ENCODE peak calls at places on chromosomes 4 and X, in four cellular contexts. One of them, this sample, is unnamed.

GRCh38 chr4:71440612-71441011 is 101.8 kb downstream of the SLC4A4 start:
- DNase-seq in A549: no peak
- DNase-seq in K562: no peak
- DNase-seq in HepG2: no peak
- DNase-seq in this sample: no peak

GRCh38 chrX:130887392-130887791 is 15.6 kb downstream of the ENOX2 start:
- DNase-seq in A549: no peak
- DNase-seq in K562: no peak
- DNase-seq in HepG2: no peak
- DNase-seq in this sample: no peak

GRCh38 chrX:16914058-16914457 is 32.4 kb upstream of the REPS2 start:
- DNase-seq in A549: no peak
- DNase-seq in K562: no peak
- DNase-seq in HepG2: no peak
- DNase-seq in this sample: no peak

GRCh38 chr4:115938764-115939443 is 825.5 kb upstream of the NDST4 start:
- DNase-seq in A549: no peak
- DNase-seq in K562: no peak
- DNase-seq in HepG2: no peak
- DNase-seq in this sample: no peak

GRCh38 chrX:114472788-114473187 is 111.1 kb upstream of the HTR2C start:
- DNase-seq in A549: no peak
- DNase-seq in K562: no peak
- DNase-seq in HepG2: no peak
- DNase-seq in this sample: no peak

GRCh38 chr4:77728420-77728819 is 90.7 kb downstream of the CNOT6L start:
- DNase-seq in A549: no peak
- DNase-seq in K562: peak; percentile 10
- DNase-seq in HepG2: no peak
- DNase-seq in this sample: no peak

GRCh38 chr4:77203380-77204197 is 46.6 kb downstream of the CCNG2 start:
- DNase-seq in A549: peak; percentile 74
- DNase-seq in K562: peak; percentile 61
- DNase-seq in HepG2: peak; percentile 63
- DNase-seq in this sample: peak; percentile 23

GRCh38 chr4:152996101-152996500 is 60.0 kb downstream of the FHDC1 start:
- DNase-seq in A549: no peak
- DNase-seq in K562: no peak
- DNase-seq in HepG2: no peak
- DNase-seq in this sample: no peak

GRCh38 chr4:184370711-184371389 is 103.5 kb downstream of the IRF2 start:
- DNase-seq in A549: no peak
- DNase-seq in K562: no peak
- DNase-seq in HepG2: no peak
- DNase-seq in this sample: no peak

GRCh38 chr4:174358823-174359222 is 75.1 kb downstream of the CEP44 start:
- DNase-seq in A549: no peak
- DNase-seq in K562: no peak
- DNase-seq in HepG2: no peak
- DNase-seq in this sample: peak; percentile 40

DNA sequence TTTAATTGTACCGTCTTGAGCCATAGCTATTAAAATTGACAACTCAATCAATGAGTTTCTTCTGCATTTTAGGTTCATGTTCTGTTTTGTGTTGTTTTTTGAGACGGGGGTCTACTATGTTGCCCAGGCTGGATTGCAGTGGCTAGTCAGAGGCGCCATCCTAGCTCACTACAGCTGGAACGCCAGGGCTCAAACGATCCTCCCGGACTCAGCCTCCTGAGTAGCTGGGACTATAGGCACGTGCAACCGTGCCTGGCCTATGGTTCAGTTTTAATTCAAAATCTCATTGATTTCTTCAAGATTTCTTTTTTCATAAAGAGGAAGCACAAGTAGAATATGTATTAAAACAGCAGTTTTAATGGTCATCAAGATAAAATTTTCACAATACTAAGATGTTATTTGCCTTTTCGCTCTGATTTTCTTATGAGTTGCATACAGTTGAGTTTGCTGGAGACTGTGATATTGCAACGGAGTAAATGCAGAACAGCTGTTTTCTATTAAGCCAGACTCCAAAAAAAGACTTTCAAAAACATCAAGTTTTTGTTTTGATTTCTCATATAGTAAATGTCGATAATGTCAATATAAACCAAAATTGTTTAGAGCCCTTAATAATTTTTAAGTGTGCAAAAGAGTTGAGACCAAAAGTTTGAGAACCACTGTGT is 1.1 kb upstream of the STX18 start:
- DNase-seq in A549: no peak
- DNase-seq in K562: no peak
- DNase-seq in HepG2: peak; percentile 19
- DNase-seq in this sample: no peak
- TF ChIP-seq CHD2 in A549: no peak
- TF ChIP-seq CHD2 in K562: no peak
- TF ChIP-seq CHD2 in HepG2: no peak
- TF ChIP-seq CHD2 in this sample: no peak

GRCh38 chrX:133697656-133698055 is 282.4 kb upstream of the GPC4 start:
- DNase-seq in A549: no peak
- DNase-seq in K562: no peak
- DNase-seq in HepG2: no peak
- DNase-seq in this sample: no peak

GRCh38 chrX:133702230-133702629 is 283.2 kb downstream of the GPC3 start:
- DNase-seq in A549: no peak
- DNase-seq in K562: no peak
- DNase-seq in HepG2: no peak
- DNase-seq in this sample: no peak

GRCh38 chrX:133699023-133699728 is 283.9 kb upstream of the GPC4 start:
- DNase-seq in A549: no peak
- DNase-seq in K562: no peak
- DNase-seq in HepG2: no peak
- DNase-seq in this sample: no peak

DNA sequence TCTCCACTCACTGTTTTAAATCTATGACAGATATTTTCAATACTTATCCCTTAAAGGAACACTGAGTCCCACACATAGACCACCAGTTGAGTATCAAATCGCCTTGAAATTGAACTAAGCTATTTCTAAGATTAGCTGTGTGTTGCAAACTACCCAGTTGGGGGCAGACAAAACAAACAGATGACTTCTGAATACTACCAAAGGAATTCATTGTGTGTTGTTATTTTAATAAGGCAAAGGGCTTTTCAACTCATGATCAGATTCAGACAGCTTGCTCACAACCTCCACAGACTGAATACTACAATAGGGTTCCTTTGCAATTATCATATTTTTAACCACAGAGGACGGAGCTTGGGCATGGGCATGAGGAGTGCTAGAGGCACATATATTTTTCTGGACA is 283.0 kb upstream of the GPC4 start:
- DNase-seq in A549: no peak
- DNase-seq in K562: no peak
- DNase-seq in HepG2: no peak
- DNase-seq in this sample: no peak
- TF ChIP-seq MYC in A549: no peak
- TF ChIP-seq MYC in K562: no peak
- TF ChIP-seq MYC in HepG2: no peak
- TF ChIP-seq MYC in this sample: no peak

GRCh38 chr4:26219206-26219605 is 101.6 kb upstream of the RBPJ start:
- DNase-seq in A549: no peak
- DNase-seq in K562: no peak
- DNase-seq in HepG2: no peak
- DNase-seq in this sample: no peak

GRCh38 chr4:26223160-26223559 is 97.7 kb upstream of the RBPJ start:
- DNase-seq in A549: no peak
- DNase-seq in K562: no peak
- DNase-seq in HepG2: no peak
- DNase-seq in this sample: no peak

GRCh38 chr4:26217961-26218676 is 102.7 kb upstream of the RBPJ start:
- DNase-seq in A549: no peak
- DNase-seq in K562: no peak
- DNase-seq in HepG2: no peak
- DNase-seq in this sample: peak; percentile 42

GRCh38 chr4:26218677-26219181 is 102.1 kb upstream of the RBPJ start:
- DNase-seq in A549: no peak
- DNase-seq in K562: no peak
- DNase-seq in HepG2: no peak
- DNase-seq in this sample: peak; percentile 5

GRCh38 chr4:26220704-26221103 is 100.1 kb upstream of the RBPJ start:
- DNase-seq in A549: no peak
- DNase-seq in K562: no peak
- DNase-seq in HepG2: no peak
- DNase-seq in this sample: no peak
- TF ChIP-seq CHD2 in A549: no peak
- TF ChIP-seq CHD2 in K562: no peak
- TF ChIP-seq CHD2 in HepG2: no peak
- TF ChIP-seq CHD2 in this sample: no peak

GRCh38 chr4:177384856-177385396 is 57.3 kb downstream of the AGA start:
- DNase-seq in A549: no peak
- DNase-seq in K562: no peak
- DNase-seq in HepG2: peak; percentile 8
- DNase-seq in this sample: no peak

GRCh38 chr4:177375971-177376370 is 66.3 kb downstream of the AGA start:
- DNase-seq in A549: no peak
- DNase-seq in K562: no peak
- DNase-seq in HepG2: no peak
- DNase-seq in this sample: no peak

GRCh38 chr4:177385576-177386320 is 56.5 kb downstream of the AGA start:
- DNase-seq in A549: no peak
- DNase-seq in K562: no peak
- DNase-seq in HepG2: no peak
- DNase-seq in this sample: no peak

GRCh38 chr4:177381762-177382310 is 60.4 kb downstream of the AGA start:
- DNase-seq in A549: no peak
- DNase-seq in K562: no peak
- DNase-seq in HepG2: no peak
- DNase-seq in this sample: no peak

GRCh38 chr4:177380730-177381287 is 61.4 kb downstream of the AGA start:
- DNase-seq in A549: peak; percentile 46
- DNase-seq in K562: peak; percentile 17
- DNase-seq in HepG2: peak; percentile 64
- DNase-seq in this sample: no peak
- TF ChIP-seq MYC in A549: no peak
- TF ChIP-seq MYC in K562: no peak
- TF ChIP-seq MYC in HepG2: no peak
- TF ChIP-seq MYC in this sample: no peak

GRCh38 chr4:924107-925096 is 7.7 kb downstream of the GAK start:
- DNase-seq in A549: no peak
- DNase-seq in K562: peak; percentile 79
- DNase-seq in HepG2: no peak
- DNase-seq in this sample: peak; percentile 50
- TF ChIP-seq CHD2 in A549: no peak
- TF ChIP-seq CHD2 in K562: no peak
- TF ChIP-seq CHD2 in HepG2: no peak
- TF ChIP-seq CHD2 in this sample: no peak

This sample was measured in GM12878.